ENCODE peak calls at places on chromosome 15, in six cellular contexts. X is PC-3; S is epithelial cell of esophagus; N is IMR-90; U is CD8-positive, alpha-beta T cell; F is cardiac muscle cell. Y is an unnamed sample.
A peak's percentile ranks its signal among the peaks of the same experiment; 100 is the strongest.

GRCh38 chr15:64703632-64703959 is 71.8 kb downstream of the RBPMS2 start:
- DNase-seq in X (no peak), S (no peak), N (no peak), U (no peak), F (no peak), Y (no peak)

GRCh38 chr15:70722266-70723123 is 40.9 kb downstream of the UACA start:
- DNase-seq in X (peak; percentile 61), S (peak; percentile 63), N (peak; percentile 74), U (no peak), F (peak; percentile 77), Y (peak; percentile 79)

GRCh38 chr15:70466895-70467529 is 296.3 kb downstream of the UACA start:
- DNase-seq in X (peak; percentile 67), S (peak; percentile 65), N (peak; percentile 54), U (peak; percentile 55), F (peak; percentile 76), Y (peak; percentile 82)

GRCh38 chr15:27853624-27854455 is 245.3 kb downstream of the OCA2 start:
- DNase-seq in X (no peak), S (no peak), N (no peak), U (no peak), F (no peak), Y (peak; percentile 9)

GRCh38 chr15:32651229-32651837 is 9.8 kb downstream of the SCG5 start:
- DNase-seq in X (peak; percentile 88), S (peak; percentile 77), N (peak; percentile 73), U (peak; percentile 32), F (peak; percentile 79), Y (peak; percentile 82)

GRCh38 chr15:49865925-49866757 is 245.3 kb downstream of the DTWD1 start:
- DNase-seq in X (peak; percentile 89), S (peak; percentile 91), N (no peak), U (no peak), F (no peak), Y (no peak)

GRCh38 chr15:44286814-44287555 is 1.5 kb upstream of the GOLM2 start:
- DNase-seq in X (peak; percentile 22), S (peak; percentile 11), N (no peak), U (no peak), F (peak; percentile 15), Y (peak; percentile 25)

GRCh38 chr15:86439614-86440013 is 359.9 kb downstream of the AGBL1 start:
- DNase-seq in X (no peak), S (no peak), N (no peak), U (no peak), F (no peak), Y (no peak)

GRCh38 chr15:93088981-93089854 is at the start of gene RGMA:
- DNase-seq in X (no peak), S (peak; percentile 23), N (no peak), U (no peak), F (peak; percentile 15), Y (no peak)

GRCh38 chr15:59406446-59406845 is 31.5 kb upstream of the FAM81A start:
- DNase-seq in X (no peak), S (no peak), N (no peak), U (no peak), F (no peak), Y (no peak)

GRCh38 chr15:71804226-71804625 is 6.1 kb upstream of the NR2E3 start:
- DNase-seq in X (no peak), S (no peak), N (no peak), U (no peak), F (no peak), Y (no peak)

GRCh38 chr15:49438970-49439631 is 16.1 kb downstream of the FGF7 start:
- DNase-seq in X (no peak), S (no peak), N (no peak), U (no peak), F (peak; percentile 68), Y (peak; percentile 13)

GRCh38 chr15:51103330-51103729 is 8.6 kb upstream of the TNFAIP8L3 start:
- DNase-seq in X (no peak), S (peak; percentile 33), N (peak; percentile 89), U (no peak), F (peak; percentile 58), Y (no peak)

GRCh38 chr15:94272251-94272898 is 41.0 kb downstream of the MCTP2 start:
- DNase-seq in X (no peak), S (no peak), N (no peak), U (no peak), F (no peak), Y (no peak)

GRCh38 chr15:44193651-44194396 is 1.2 kb downstream of the FRMD5 start:
- DNase-seq in X (peak; percentile 48), S (peak; percentile 36), N (peak; percentile 55), U (no peak), F (peak; percentile 40), Y (peak; percentile 51)

GRCh38 chr15:90531147-90531546 is 1.4 kb downstream of the CRTC3 start:
- DNase-seq in X (no peak), S (no peak), N (no peak), U (no peak), F (no peak), Y (no peak)
- H3K4me3 ChIP-seq in X (peak overlapping the region; percentile 85), S (peak overlapping the region; percentile 75), N (peak overlapping the region; percentile 92), U (peak overlapping the region; percentile 83), F (peak overlapping the region; percentile 73), Y (peak overlapping the region; percentile 81)

DNA sequence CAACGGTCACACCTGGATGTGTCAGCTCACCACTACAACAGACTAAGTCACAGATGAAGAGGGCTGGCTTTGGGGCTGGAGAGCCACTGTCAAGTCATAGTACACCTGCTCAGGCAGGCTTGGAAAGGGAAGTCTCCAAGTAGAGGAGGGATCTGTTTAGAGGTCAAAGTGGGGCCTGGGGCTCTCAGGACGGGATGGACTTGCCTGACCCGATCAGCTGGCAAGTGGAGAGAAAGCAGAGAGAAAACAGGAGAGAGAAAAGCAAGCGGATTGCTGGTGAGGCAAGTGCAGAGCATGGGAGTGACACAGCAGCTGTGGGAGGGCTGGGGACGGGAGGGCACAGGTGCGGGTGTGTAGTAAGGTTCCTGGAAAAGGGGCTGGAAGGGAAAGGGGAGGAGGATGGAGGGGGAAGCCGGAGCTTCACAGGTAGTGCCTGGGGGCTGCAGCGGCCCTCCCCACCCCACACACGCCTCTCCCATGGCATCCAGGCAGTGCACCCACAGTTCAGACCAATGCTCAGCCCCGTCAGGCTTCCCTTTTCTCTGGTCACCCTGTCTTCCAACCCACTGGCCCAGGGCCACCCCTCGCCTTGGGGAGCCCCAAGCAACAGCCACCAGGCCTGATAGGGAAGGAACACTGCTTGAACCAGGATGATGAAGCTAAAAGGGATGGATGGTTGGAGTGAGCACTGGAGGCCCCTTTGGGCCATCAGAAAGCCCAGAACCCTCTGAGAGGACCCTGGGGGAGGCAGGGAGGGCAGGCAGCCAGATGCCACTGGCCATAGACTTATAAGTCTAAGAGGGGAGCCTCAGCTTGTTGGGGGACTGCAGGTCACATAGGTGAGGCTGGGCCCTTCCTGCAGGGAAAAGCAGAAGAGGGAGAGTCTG is 8.5 kb downstream of the RPS17 start:
- DNase-seq in X (no peak), S (no peak), N (no peak), U (no peak), F (no peak), Y (no peak)
- H3K4me3 ChIP-seq in X (no peak overlapping the region), S (no peak overlapping the region), N (no peak overlapping the region), U (no peak overlapping the region), F (no peak overlapping the region), Y (no peak overlapping the region)

DNA sequence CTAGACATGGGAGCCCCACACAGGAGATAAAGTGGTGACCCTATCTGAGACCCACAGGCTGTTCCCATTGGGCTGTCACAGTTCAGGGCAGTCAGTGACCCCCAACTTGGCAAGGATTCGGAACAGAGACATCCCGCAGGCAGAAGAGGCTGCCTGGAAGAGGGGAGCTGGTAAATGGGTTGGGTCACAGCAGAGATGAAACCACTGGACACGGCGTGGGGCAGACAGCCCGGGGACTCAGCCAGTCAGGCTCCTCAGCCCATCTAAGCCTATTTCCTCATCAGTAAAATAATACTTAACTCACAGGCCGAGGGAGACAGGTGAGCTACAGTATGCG is 1.8 kb downstream of the CLN6 start:
- DNase-seq in X (no peak), S (no peak), N (no peak), U (no peak), F (no peak), Y (no peak)
- H3K4me3 ChIP-seq in X (peak overlapping the region; percentile 90), S (peak overlapping the region; percentile 83), N (no peak overlapping the region), U (no peak overlapping the region), F (no peak overlapping the region), Y (no peak overlapping the region)

GRCh38 chr15:66932634-66933024 is 132.8 kb upstream of the SMAD3 start:
- DNase-seq in X (no peak), S (no peak), N (no peak), U (no peak), F (no peak), Y (no peak)
- H3K4me3 ChIP-seq in X (peak overlapping the region; percentile 41), S (no peak overlapping the region), N (no peak overlapping the region), U (no peak overlapping the region), F (no peak overlapping the region), Y (no peak overlapping the region)

GRCh38 chr15:40511093-40511471 is 40.3 kb downstream of the CHST14 start:
- DNase-seq in X (no peak), S (no peak), N (no peak), U (no peak), F (peak; percentile 14), Y (no peak)

GRCh38 chr15:40510201-40510600 is 39.4 kb downstream of the CHST14 start:
- DNase-seq in X (no peak), S (no peak), N (no peak), U (no peak), F (peak; percentile 33), Y (peak; percentile 59)

GRCh38 chr15:40508216-40508615 is 37.4 kb downstream of the CHST14 start:
- DNase-seq in X (no peak), S (no peak), N (no peak), U (no peak), F (no peak), Y (no peak)

GRCh38 chr15:40511472-40512133 is 40.8 kb downstream of the CHST14 start:
- DNase-seq in X (peak; percentile 72), S (peak; percentile 61), N (no peak), U (no peak), F (peak; percentile 63), Y (peak; percentile 32)

DNA sequence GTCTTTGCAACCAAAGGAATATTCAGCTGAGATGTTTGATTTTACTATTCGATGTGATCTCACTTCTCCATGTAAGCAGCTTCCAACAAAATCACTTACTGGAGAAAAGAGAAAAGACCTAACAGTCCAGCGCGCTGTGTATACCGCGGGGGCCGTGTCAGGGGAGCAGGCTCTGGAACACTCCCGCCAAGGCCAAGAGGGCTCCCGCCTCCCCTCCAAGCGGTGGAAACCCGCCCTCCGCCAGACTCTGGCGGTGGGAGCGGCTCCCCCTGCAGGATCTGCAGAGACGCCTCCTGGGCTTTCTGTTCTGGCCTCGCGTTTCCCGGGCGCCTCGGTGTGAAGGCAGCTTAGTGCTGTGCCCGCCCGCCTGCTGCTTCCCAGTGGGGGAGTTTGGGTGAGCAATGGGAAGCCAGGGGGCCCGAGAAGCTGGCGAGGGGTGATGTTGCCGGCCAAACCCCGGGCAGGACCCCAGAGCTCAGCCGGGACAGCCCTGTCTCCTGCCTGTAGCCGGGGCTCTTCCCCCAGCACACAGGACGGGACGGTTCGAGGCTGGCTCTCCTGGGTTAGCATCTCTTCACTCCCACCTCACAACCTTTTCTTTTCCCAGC is 36.3 kb downstream of the CHST14 start:
- DNase-seq in X (peak; percentile 87), S (peak; percentile 69), N (peak; percentile 64), U (peak; percentile 63), F (peak; percentile 82), Y (peak; percentile 76)
- H3K4me3 ChIP-seq in X (peak overlapping the region; percentile 59), S (peak overlapping the region; percentile 11), N (peak overlapping the region; percentile 26), U (no peak overlapping the region), F (no peak overlapping the region), Y (peak overlapping the region; percentile 34)

GRCh38 chr15:25933456-25934158 is 70.5 kb upstream of the ATP10A start:
- DNase-seq in X (peak; percentile 75), S (peak; percentile 79), N (peak; percentile 87), U (peak; percentile 64), F (peak; percentile 83), Y (peak; percentile 42)
- H3K4me3 ChIP-seq in X (peak overlapping the region; percentile 59), S (peak overlapping the region; percentile 20), N (peak overlapping the region; percentile 32), U (peak overlapping the region; percentile 33), F (no peak overlapping the region), Y (no peak overlapping the region)

Y was measured in choroid plexus epithelial cell.